ENCODE peak calls at places on chromosomes 12 and 14, in four cellular contexts. M, G, B and F are unnamed samples.

GRCh38 chr12:34387711-34388635 is 365.7 kb downstream of the ALG10 start:
- DNase-seq in B (no peak), M (no peak), G (no peak), F (no peak)

GRCh38 chr12:109134186-109134917 is 18.0 kb downstream of the ACACB start:
- DNase-seq in B (peak), M (no peak), G (peak), F (no peak)

GRCh38 chr14:65287264-65288131 is 125.0 kb upstream of the FUT8 start:
- DNase-seq in M (no peak), G (no peak), B (no peak), F (no peak)

GRCh38 chr12:89358805-89359204 is 6.5 kb upstream of the DUSP6 start:
- DNase-seq in M (no peak), G (no peak), B (no peak), F (no peak)

GRCh38 chr14:42428996-42429395 is 822.3 kb downstream of the LRFN5 start:
- DNase-seq in M (peak), G (no peak), B (no peak), F (no peak)

GRCh38 chr14:86652512-86652911 is 1122.6 kb downstream of the FLRT2 start:
- DNase-seq in G (no peak), B (no peak), M (no peak), F (peak)

GRCh38 chr14:22552001-22552826 is 36.8 kb downstream of the DAD1 start:
- DNase-seq in G (no peak), B (no peak), M (no peak), F (no peak)

GRCh38 chr12:115023279-115023678 is 339.3 kb upstream of the TBX3 start:
- DNase-seq in B (no peak), G (no peak), M (no peak), F (peak)

GRCh38 chr12:19988457-19988856 is 379.9 kb upstream of the PDE3A start:
- DNase-seq in G (peak), B (no peak), M (no peak), F (no peak)

GRCh38 chr12:56645201-56645716 is 525 bp downstream of the ATP5F1B start:
- DNase-seq in G (no peak), B (no peak), M (no peak), F (no peak)

GRCh38 chr12:19810213-19810612 is 370.9 kb downstream of the AEBP2 start:
- DNase-seq in B (no peak), M (no peak), G (no peak), F (no peak)

GRCh38 chr12:93733358-93733757 is 56.2 kb downstream of the CRADD start:
- DNase-seq in G (peak), M (no peak), B (no peak), F (no peak)

GRCh38 chr12:49920241-49920914 is 16.7 kb upstream of the FAIM2 start:
- DNase-seq in B (no peak), G (no peak), M (no peak), F (peak)

GRCh38 chr12:81212996-81213696 is 135.3 kb downstream of the ACSS3 start:
- DNase-seq in G (no peak), B (no peak), M (no peak), F (peak)

GRCh38 chr12:53489242-53489915 is 9.9 kb downstream of the MAP3K12 start:
- DNase-seq in B (no peak), M (no peak), G (no peak), F (no peak)

GRCh38 chr12:106428379-106428778 is 70.8 kb downstream of the POLR3B start:
- DNase-seq in M (no peak), G (no peak), B (no peak), F (peak)

GRCh38 chr12:18564306-18564705 is 173.5 kb downstream of the PLCZ1 start:
- DNase-seq in G (no peak), B (no peak), M (no peak), F (no peak)

GRCh38 chr12:112380663-112381420 is 1.4 kb downstream of the HECTD4 start:
- DNase-seq in B (no peak), G (no peak), M (no peak), F (no peak)

GRCh38 chr14:44453433-44454171 is 53.5 kb downstream of the FSCB start:
- DNase-seq in M (no peak), G (peak), B (no peak), F (no peak)

GRCh38 chr12:79373896-79374499 is 316.8 kb downstream of the PAWR start:
- DNase-seq in M (no peak), G (peak), B (peak), F (peak)

GRCh38 chr14:26859483-26859882 is 261.6 kb upstream of the NOVA1 start:
- DNase-seq in B (no peak), G (no peak), M (no peak), F (no peak)

GRCh38 chr14:103801459-103801858 is 45.9 kb downstream of the PPP1R13B start:
- DNase-seq in B (no peak), M (no peak), G (no peak), F (peak)

GRCh38 chr14:75274045-75274898 is 4.4 kb upstream of the FOS start:
- DNase-seq in G (no peak), B (no peak), M (no peak), F (no peak)

GRCh38 chr12:93022603-93023340 is 93.7 kb upstream of the EEA1 start:
- DNase-seq in M (no peak), B (no peak), G (no peak), F (peak)

GRCh38 chr14:23478109-23478698 is 8.7 kb downstream of the NGDN start:
- DNase-seq in G (peak), M (peak), B (peak), F (peak)

GRCh38 chr14:20973501-20973900 is 16.3 kb upstream of the METTL17 start:
- DNase-seq in M (no peak), B (no peak), G (no peak), F (no peak)

GRCh38 chr12:89156862-89157262 is 195.4 kb downstream of the DUSP6 start:
- DNase-seq in B (no peak), M (no peak), G (no peak), F (peak)

GRCh38 chr14:69938751-69939150 is 59.5 kb downstream of the SMOC1 start:
- DNase-seq in G (no peak), M (no peak), B (no peak), F (no peak)

GRCh38 chr14:60757617-60758016 is 23.1 kb downstream of the MNAT1 start:
- DNase-seq in B (no peak), M (no peak), G (no peak), F (peak)

GRCh38 chr12:25994252-25994651 is 35.8 kb downstream of the RASSF8 start:
- DNase-seq in B (no peak), M (no peak), G (no peak), F (peak)
- TF ChIP-seq ELK1 in B (no peak), M (no peak), G (no peak), F (no peak)

GRCh38 chr14:95918466-95918865 is 41.8 kb downstream of the TUNAR start:
- DNase-seq in G (peak), B (no peak), M (no peak), F (peak)
- TF ChIP-seq ELK1 in G (no peak), B (no peak), M (no peak), F (no peak)

DNA sequence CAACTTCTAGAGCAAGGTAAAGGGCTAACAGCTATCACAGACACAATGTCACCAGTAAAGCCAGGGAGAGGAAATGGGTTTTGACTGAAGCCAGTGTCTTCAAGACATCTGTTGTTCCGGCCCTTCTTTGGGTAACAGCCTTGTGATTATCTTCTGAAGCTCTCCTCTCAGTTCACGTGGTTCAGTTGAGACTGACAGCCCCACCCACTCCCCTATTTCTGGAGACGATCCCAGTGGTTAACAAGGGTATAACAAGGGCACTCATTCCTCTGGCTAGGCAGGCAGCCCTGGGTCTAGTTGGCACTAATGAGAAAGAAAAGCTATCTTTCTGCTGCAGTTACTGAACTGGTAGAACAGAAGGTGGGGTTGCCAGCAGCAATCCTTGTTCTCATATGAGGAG is 6.9 kb downstream of the GNPTAB start:
- DNase-seq in B (peak), M (no peak), G (peak), F (no peak)
- TF ChIP-seq ELK1 in B (no peak), M (no peak), G (no peak), F (no peak)

GRCh38 chr12:46916796-46917419 is 91.1 kb upstream of the SLC38A4 start:
- DNase-seq in B (no peak), G (no peak), M (no peak), F (peak)

GRCh38 chr12:46914336-46914735 is 88.5 kb upstream of the SLC38A4 start:
- DNase-seq in B (no peak), M (no peak), G (no peak), F (no peak)

GRCh38 chr12:46918631-46919030 is 92.8 kb upstream of the SLC38A4 start:
- DNase-seq in G (no peak), B (no peak), M (no peak), F (no peak)

GRCh38 chr12:46915861-46916260 is 90.1 kb upstream of the SLC38A4 start:
- DNase-seq in G (peak), M (no peak), B (no peak), F (peak)

GRCh38 chr12:46915082-46915481 is 89.3 kb upstream of the SLC38A4 start:
- DNase-seq in M (no peak), B (no peak), G (no peak), F (peak)
- TF ChIP-seq ELK1 in M (no peak), B (no peak), G (no peak), F (no peak)

GRCh38 chr14:33848706-33849454 is 102.0 kb downstream of the EGLN3 start:
- DNase-seq in B (peak), G (peak), M (no peak), F (peak)
- TF ChIP-seq ELK1 in B (no peak), G (no peak), M (no peak), F (no peak)

GRCh38 chr14:30196861-30197260 is 269.2 kb upstream of the PRKD1 start:
- DNase-seq in B (no peak), G (no peak), M (no peak), F (no peak)

GRCh38 chr14:30194769-30195168 is 267.1 kb upstream of the PRKD1 start:
- DNase-seq in G (no peak), M (no peak), B (no peak), F (peak)

GRCh38 chr14:30193056-30193455 is 265.4 kb upstream of the PRKD1 start:
- DNase-seq in M (no peak), B (no peak), G (no peak), F (no peak)

GRCh38 chr14:30193791-30194407 is 266.3 kb upstream of the PRKD1 start:
- DNase-seq in B (no peak), G (no peak), M (no peak), F (peak)

GRCh38 chr14:30195946-30196345 is 268.3 kb upstream of the PRKD1 start:
- DNase-seq in B (no peak), M (no peak), G (no peak), F (peak)
- TF ChIP-seq ELK1 in B (no peak), M (no peak), G (no peak), F (no peak)

DNA sequence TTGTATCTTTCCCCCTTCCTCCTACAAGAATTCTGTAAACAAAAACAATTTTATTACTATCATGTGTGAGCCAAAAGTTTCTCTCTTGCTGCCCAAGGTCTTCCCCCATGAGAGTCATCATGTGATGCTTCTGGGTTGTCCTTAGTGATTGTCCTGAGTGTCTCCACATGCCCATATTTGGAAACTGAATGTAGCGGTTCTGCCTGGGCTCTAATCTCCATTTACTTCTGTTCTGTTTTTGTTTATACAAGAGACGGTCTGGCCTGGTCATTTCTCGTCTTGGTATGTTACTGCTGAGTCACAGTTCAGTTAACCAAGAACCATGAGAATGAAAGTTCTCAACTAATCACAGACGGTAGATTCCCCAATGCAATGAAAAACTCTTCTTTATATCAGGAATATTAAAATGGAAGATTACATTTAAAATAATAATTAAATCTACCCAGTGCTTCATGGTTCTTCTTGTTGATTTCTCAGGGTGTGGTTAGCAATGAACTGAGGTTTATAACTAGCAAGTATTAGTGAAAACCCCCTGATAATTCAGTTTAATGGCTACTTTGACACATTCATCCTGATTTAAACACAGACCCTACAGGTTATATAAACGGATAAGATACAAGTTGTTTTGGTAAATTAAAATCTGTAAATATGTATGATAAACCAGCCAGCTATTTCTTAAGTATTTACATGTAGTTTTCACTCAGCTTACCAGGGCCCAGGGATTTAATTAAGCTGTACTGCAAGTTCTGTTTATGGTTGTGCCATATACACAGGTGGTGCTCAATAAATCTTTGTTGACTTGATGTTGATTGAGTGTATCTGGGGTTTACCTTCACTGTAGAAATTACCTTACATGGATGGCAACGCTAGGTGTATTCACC is 81.1 kb downstream of the PELI2 start:
- DNase-seq in M (peak), G (peak), B (peak), F (peak)
- TF ChIP-seq ELK1 in M (peak), G (no peak), B (no peak), F (peak)

GRCh38 chr12:10191865-10192264 is 13.0 kb downstream of the TMEM52B start:
- DNase-seq in B (no peak), G (no peak), M (no peak), F (peak)

GRCh38 chr12:10197879-10198278 is 14.8 kb upstream of the GABARAPL1 start:
- DNase-seq in B (no peak), M (no peak), G (no peak), F (no peak)

GRCh38 chr12:10190558-10191388 is 11.9 kb downstream of the TMEM52B start:
- DNase-seq in B (peak), M (no peak), G (peak), F (peak)

GRCh38 chr12:10194160-10194559 is 15.3 kb downstream of the TMEM52B start:
- DNase-seq in B (no peak), G (no peak), M (no peak), F (peak)

GRCh38 chr12:10196210-10196609 is 16.5 kb upstream of the GABARAPL1 start:
- DNase-seq in G (no peak), M (peak), B (no peak), F (no peak)
- TF ChIP-seq ELK1 in G (no peak), M (no peak), B (no peak), F (no peak)

DNA sequence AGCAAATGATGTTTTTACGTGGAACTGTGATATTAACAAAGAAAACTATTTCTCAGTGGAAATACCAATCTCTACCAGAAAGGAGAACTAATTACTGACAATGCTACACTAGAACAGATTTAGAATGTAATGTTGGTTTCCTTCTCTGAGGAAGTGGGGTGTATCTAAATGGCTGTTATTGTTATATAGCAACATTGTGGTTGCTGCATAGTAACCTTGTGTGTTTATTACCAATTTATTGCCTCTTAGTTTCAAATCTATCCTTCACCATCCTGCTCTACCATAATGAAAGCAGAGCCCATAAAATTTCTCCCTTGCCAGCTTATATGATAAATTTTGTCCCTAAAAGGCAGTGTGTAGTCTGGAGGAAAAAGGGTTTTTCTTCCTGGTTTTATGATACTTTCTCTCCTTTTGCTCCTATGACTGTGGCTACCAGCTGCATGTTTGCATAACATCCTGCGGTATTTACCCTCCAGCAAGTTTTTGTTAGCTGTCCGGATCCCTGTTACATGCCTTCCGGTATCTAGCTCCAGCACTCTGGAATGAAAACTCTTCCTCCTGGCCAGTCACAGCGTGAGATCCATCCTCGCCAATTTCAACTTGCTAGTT is 5.7 kb upstream of the KLRK1 start:
- DNase-seq in M (peak), G (peak), B (no peak), F (peak)
- TF ChIP-seq ELK1 in M (no peak), G (no peak), B (no peak), F (no peak)

GRCh38 chr12:26112703-26113147 is 12.1 kb downstream of the BHLHE41 start:
- DNase-seq in M (no peak), B (no peak), G (no peak), F (peak)

GRCh38 chr12:26113194-26113654 is 11.6 kb downstream of the BHLHE41 start:
- DNase-seq in M (no peak), B (no peak), G (no peak), F (no peak)

GRCh38 chr12:26114720-26115406 is 10.0 kb downstream of the BHLHE41 start:
- DNase-seq in B (no peak), G (no peak), M (no peak), F (no peak)

GRCh38 chr12:26113853-26114719 is 10.8 kb downstream of the BHLHE41 start:
- DNase-seq in B (peak), G (peak), M (no peak), F (peak)

DNA sequence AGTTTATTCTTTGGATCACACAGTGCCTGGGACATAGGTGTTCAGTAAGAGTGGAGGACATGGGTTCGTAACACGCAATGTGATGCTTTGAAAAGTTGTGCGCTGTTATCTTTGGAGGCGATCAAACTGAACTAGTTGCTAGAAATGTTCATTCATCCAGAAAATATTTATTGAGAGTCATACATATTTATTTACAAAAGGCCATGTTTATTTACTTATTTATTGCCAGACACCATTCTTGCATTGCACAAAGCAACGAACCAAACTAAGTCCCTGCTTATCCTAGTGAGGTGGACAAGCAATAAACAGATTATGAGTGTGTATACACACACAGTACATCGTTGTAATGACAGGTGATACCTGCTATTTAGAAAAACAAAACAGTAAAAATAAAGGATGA is 12.6 kb downstream of the BHLHE41 start:
- DNase-seq in M (no peak), B (no peak), G (no peak), F (no peak)
- TF ChIP-seq ELK1 in M (no peak), B (no peak), G (no peak), F (no peak)